ENCODE peak calls at places on chromosomes 11 and 22, in eight cellular contexts. P is HEK293T; E is ELF-1; F is stimulated activated CD4-positive, alpha-beta T cell treated with anti-CD3 and anti-CD28 coated beads, Interleukin-1b, Interleukin-23, amount 100 ng/mL, for 1 hour; B is sigmoid colon; K is midbrain; R is D341Med; X is GM03348. O is an unnamed sample.

GRCh38 chr11:82738116-82738515 is 4.5 kb upstream of the FAM181B start:
- DNase-seq in P (no peak), E (no peak), F (no peak), B (no peak), K (no peak), R (peak), X (no peak), O (no peak)

GRCh38 chr11:8631395-8632110 is 37.5 kb upstream of the STK33 start:
- DNase-seq in P (no peak), E (no peak), F (no peak), B (no peak), K (no peak), R (no peak), X (peak), O (no peak)

GRCh38 chr22:20451920-20452319 is 14.3 kb upstream of the SCARF2 start:
- DNase-seq in P (no peak), E (no peak), F (no peak), B (no peak), K (no peak), R (no peak), X (no peak), O (no peak)

GRCh38 chr11:34302046-34302921 is 55.5 kb downstream of the ABTB2 start:
- DNase-seq in P (no peak), E (peak), F (no peak), B (no peak), K (no peak), R (no peak), X (peak), O (peak)

GRCh38 chr11:111569476-111569875 is 29.0 kb downstream of the LAYN start:
- DNase-seq in P (no peak), E (no peak), F (no peak), B (no peak), K (no peak), R (no peak), X (peak), O (no peak)

GRCh38 chr11:65165847-65166317 is 4.2 kb upstream of the SPDYC start:
- DNase-seq in P (no peak), E (no peak), F (no peak), B (no peak), K (no peak), R (no peak), X (no peak), O (no peak)

GRCh38 chr11:59175104-59175503 is 3.2 kb downstream of the DTX4 start:
- DNase-seq in P (no peak), E (peak), F (no peak), B (no peak), K (peak), R (no peak), X (no peak), O (no peak)

GRCh38 chr11:119205080-119205479 is 1.1 kb upstream of the CBL start:
- DNase-seq in P (no peak), E (peak), F (no peak), B (no peak), K (peak), R (peak), X (no peak), O (no peak)

GRCh38 chr22:46195487-46196165 is 45.3 kb downstream of the PPARA start:
- DNase-seq in P (no peak), E (no peak), F (no peak), B (no peak), K (no peak), R (no peak), X (no peak), O (no peak)

GRCh38 chr11:23730307-23730998 is 766.4 kb upstream of the LUZP2 start:
- DNase-seq in P (no peak), E (peak), F (no peak), B (no peak), K (no peak), R (peak), X (no peak), O (no peak)

GRCh38 chr11:1150769-1151365 is 6.9 kb upstream of the MUC5AC start:
- DNase-seq in P (no peak), E (no peak), F (no peak), B (no peak), K (no peak), R (peak), X (peak), O (no peak)

GRCh38 chr11:29962243-29962642 is 54.6 kb downstream of the KCNA4 start:
- DNase-seq in P (peak), E (peak), F (no peak), B (no peak), K (no peak), R (no peak), X (no peak), O (no peak)

GRCh38 chr11:5366856-5367255 is 15.5 kb downstream of the OR51B6 start:
- DNase-seq in P (no peak), E (no peak), F (no peak), B (no peak), K (no peak), R (no peak), X (peak), O (no peak)

GRCh38 chr22:39518996-39519680 is 1.2 kb upstream of the ATF4 start:
- DNase-seq in P (peak), E (no peak), F (no peak), B (no peak), K (no peak), R (peak), X (peak), O (no peak)

O was measured in kidney epithelial cell.